ENCODE peak calls at places on chromosomes 12 and 14, in nine cellular contexts. U, W, Z, D, C, F, I, V and S are unnamed samples.

GRCh38 chr14:80988742-80989429 is 33.5 kb downstream of the TSHR start:
- DNase-seq in I (no peak), U (no peak), W (no peak), D (no peak), V (peak; percentile 30), F (no peak), C (no peak), Z (no peak), S (no peak)

GRCh38 chr14:24670594-24670993 is 36.6 kb upstream of the GZMB start:
- DNase-seq in W (no peak), Z (no peak), V (no peak), F (no peak), C (no peak), I (no peak), U (no peak), D (no peak), S (no peak)

GRCh38 chr12:19833775-19834501 is 394.6 kb downstream of the AEBP2 start:
- DNase-seq in C (no peak), U (peak; percentile 18), D (no peak), W (no peak), Z (no peak), V (peak; percentile 8), I (no peak), F (no peak), S (no peak)

GRCh38 chr14:55532645-55533309 is 47.2 kb upstream of the KTN1 start:
- DNase-seq in W (no peak), F (no peak), V (no peak), D (no peak), U (no peak), Z (no peak), C (no peak), I (no peak), S (no peak)

GRCh38 chr14:99314623-99315022 is 42.6 kb upstream of the BCL11B start:
- DNase-seq in Z (no peak), W (no peak), D (no peak), U (no peak), F (no peak), V (no peak), I (peak; percentile 38), C (no peak), S (no peak)

GRCh38 chr14:56552615-56553014 is 27.0 kb upstream of the TMEM260 start:
- DNase-seq in I (no peak), C (no peak), Z (no peak), W (no peak), D (no peak), U (no peak), F (no peak), V (no peak), S (peak; percentile 15)

GRCh38 chr12:107296681-107297086 is 203.3 kb upstream of the CRY1 start:
- DNase-seq in V (no peak), Z (no peak), I (no peak), W (no peak), F (no peak), U (no peak), D (no peak), C (no peak), S (no peak)

GRCh38 chr12:6779667-6780459 is 7.5 kb downstream of the LAG3 start:
- DNase-seq in F (no peak), U (no peak), I (no peak), D (no peak), C (no peak), W (no peak), Z (no peak), V (no peak), S (no peak)

GRCh38 chr12:56189918-56190694 is 823 bp upstream of the SMARCC2 start:
- DNase-seq in Z (peak; percentile 72), C (peak; percentile 88), I (peak; percentile 100), F (peak; percentile 32), U (peak; percentile 74), V (peak; percentile 85), W (peak; percentile 86), D (peak; percentile 86), S (peak; percentile 89)

GRCh38 chr12:56188786-56189335 is 422 bp downstream of the SMARCC2 start:
- DNase-seq in I (peak; percentile 73), D (no peak), Z (peak; percentile 54), U (peak; percentile 31), V (no peak), C (no peak), W (no peak), F (no peak), S (peak; percentile 70)

GRCh38 chr12:56188116-56188785 is 1.0 kb downstream of the SMARCC2 start:
- DNase-seq in W (no peak), C (no peak), U (no peak), D (no peak), V (no peak), F (no peak), Z (no peak), I (no peak), S (no peak)

GRCh38 chr12:56190695-56191155 is 1.4 kb upstream of the SMARCC2 start:
- DNase-seq in D (no peak), V (no peak), Z (no peak), I (no peak), W (no peak), C (no peak), U (no peak), F (no peak), S (no peak)

GRCh38 chr12:56189336-56189917 is at the start of gene SMARCC2:
- DNase-seq in D (peak; percentile 94), I (peak; percentile 92), F (peak; percentile 77), V (peak; percentile 85), W (peak; percentile 90), U (peak; percentile 86), Z (peak; percentile 87), C (peak; percentile 91), S (peak; percentile 91)
- TF ChIP-seq POLR2A in D (peak; percentile 56), I (peak; percentile 24), F (peak; percentile 20), V (no peak), W (peak; percentile 40), U (no peak), Z (no peak), C (peak; percentile 75), S (no peak)

DNA sequence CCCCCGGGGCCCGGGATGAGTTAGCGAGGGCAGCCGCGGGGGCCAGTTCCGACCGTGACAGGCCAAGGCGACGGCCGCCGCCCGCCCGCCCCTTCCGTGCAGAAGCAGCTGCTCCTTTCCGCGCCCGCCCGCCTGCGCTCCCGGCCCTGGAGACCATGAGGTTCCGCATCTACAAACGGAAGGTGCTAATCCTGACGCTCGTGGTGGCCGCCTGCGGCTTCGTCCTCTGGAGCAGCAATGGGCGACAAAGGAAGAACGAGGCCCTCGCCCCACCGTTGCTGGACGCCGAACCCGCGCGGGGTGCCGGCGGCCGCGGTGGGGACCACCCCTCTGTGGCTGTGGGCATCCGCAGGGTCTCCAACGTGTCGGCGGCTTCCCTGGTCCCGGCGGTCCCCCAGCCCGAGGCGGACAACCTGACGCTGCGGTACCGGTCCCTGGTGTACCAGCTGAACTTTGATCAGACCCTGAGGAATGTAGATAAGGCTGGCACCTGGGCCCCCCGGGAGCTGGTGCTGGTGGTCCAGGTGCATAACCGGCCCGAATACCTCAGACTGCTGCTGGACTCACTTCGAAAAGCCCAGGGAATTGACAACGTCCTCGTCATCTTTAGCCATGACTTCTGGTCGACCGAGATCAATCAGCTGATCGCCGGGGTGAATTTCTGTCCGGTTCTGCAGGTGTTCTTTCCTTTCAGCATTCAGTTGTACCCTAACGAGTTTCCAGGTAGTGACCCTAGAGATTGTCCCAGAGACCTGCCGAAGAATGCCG is 699 bp downstream of the MGAT2 start:
- DNase-seq in F (peak; percentile 29), I (no peak), C (peak; percentile 59), D (peak; percentile 75), Z (peak; percentile 70), V (peak; percentile 28), U (peak; percentile 64), W (peak; percentile 52), S (peak; percentile 64)
- H3K4me3 ChIP-seq in F (peak overlapping the region; percentile 78), I (peak overlapping the region; percentile 93), C (peak overlapping the region; percentile 66), D (peak overlapping the region; percentile 79), Z (peak overlapping the region; percentile 72), V (peak overlapping the region; percentile 84), U (peak overlapping the region; percentile 69), W (peak overlapping the region; percentile 76), S (peak overlapping the region; percentile 93)

DNA sequence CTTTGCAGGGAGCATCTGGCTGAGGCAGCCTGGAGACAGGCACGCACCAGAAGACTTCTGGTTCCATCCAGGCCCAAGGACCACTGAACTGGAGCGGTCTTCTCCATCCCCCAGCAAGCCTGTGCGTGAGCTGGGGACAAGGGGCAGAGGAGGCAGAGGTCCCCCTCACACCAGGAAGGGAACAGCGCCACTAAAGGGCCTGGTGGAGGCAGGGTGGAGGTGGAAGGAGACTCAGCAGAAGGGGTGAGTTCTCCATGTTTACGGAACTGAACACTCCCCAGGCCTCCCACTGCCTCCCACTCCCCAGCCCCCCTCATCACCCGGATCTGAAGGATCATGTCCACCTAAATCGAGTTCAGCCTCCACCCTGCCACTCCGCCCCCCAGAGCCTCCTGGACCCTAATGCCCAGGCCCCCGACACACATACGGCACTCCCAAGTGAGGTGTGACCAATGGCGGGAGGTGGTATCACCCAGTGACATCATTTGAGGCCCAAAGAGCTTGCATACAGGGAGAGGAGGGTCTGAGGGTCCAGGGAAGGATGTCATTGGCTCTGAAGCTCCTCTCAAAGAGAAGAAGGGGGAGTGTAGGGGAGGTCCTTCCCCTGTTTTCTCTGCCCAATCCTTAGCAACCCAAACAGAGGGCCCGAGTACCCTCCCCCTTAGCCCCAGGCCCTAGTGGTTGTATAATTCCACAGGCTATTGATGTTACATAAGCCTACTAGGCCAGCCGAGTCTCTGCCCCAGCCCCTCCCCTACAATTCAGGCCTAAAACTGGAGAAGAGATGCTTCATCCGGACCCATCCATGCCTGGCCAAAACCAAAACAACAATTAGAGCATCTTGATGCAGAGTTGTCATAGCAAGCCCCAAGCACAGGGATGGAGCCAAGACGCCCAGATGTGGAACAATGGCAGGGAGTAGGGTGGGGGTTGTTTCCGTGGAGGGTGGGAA is 1.0 kb downstream of the FAIM2 start:
- DNase-seq in I (no peak), D (no peak), W (no peak), F (no peak), Z (no peak), V (no peak), U (no peak), C (peak; percentile 2), S (no peak)
- TF ChIP-seq CTCF in I (peak; percentile 57), D (no peak), W (no peak), F (no peak), Z (no peak), V (no peak), U (no peak), C (no peak), S (no peak)

GRCh38 chr14:88023658-88024187 is 18.8 kb downstream of the GPR65 start:
- DNase-seq in V (no peak), F (no peak), C (no peak), W (no peak), Z (no peak), I (no peak), D (no peak), U (no peak), S (no peak)

GRCh38 chr14:88026890-88027289 is 22.0 kb downstream of the GPR65 start:
- DNase-seq in I (no peak), U (no peak), C (no peak), V (no peak), F (no peak), D (no peak), W (no peak), Z (no peak), S (no peak)

GRCh38 chr14:88029500-88029899 is 24.6 kb downstream of the GPR65 start:
- DNase-seq in D (no peak), C (no peak), I (no peak), Z (no peak), U (no peak), F (no peak), W (no peak), V (no peak), S (no peak)

GRCh38 chr14:88030079-88030478 is 25.1 kb downstream of the GPR65 start:
- DNase-seq in W (no peak), I (no peak), V (no peak), U (peak; percentile 19), D (no peak), F (no peak), Z (no peak), C (no peak), S (no peak)

DNA sequence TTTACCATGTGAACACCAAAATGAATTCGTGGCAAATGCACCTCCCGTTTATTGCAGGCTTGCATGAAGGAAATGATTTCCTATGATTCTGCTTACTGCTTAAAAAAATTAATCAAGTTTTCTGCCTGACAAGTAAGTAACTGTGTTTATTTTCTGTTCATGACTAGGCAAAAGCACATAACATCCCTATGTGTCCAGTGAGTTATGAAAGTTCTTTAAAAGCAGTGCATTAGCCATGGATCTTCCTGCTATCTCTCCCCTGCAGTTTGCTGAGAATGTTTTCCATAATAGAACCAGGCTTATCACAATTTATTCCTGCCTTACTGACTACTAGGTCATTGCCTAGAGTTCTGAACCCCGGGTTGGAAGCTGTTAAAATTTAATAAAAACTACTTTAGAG is 20.4 kb downstream of the GPR65 start:
- DNase-seq in D (no peak), V (no peak), I (no peak), U (no peak), Z (no peak), F (no peak), W (no peak), C (no peak), S (no peak)
- TF ChIP-seq POLR2A in D (no peak), V (no peak), I (no peak), U (no peak), Z (no peak), F (no peak), W (no peak), C (no peak), S (no peak)